ENCODE peak calls at places on chromosomes 13 and 19, in ten cellular contexts. One of them, this sample, is unnamed.

GRCh38 chr19:1017906-1018305 is 3.0 kb downstream of the TMEM259 start:
- DNase-seq in ovary: no peak
- DNase-seq in A549: no peak
- DNase-seq in neural progenitor cell: no peak
- DNase-seq in left lung: no peak
- DNase-seq in psoas muscle: peak; percentile 50
- DNase-seq in ascending aorta: no peak
- DNase-seq in esophagus squamous epithelium: no peak
- DNase-seq in small intestine: no peak
- DNase-seq in fibroblast of lung: no peak
- DNase-seq in this sample: no peak

GRCh38 chr19:16541526-16542044 is 652 bp downstream of the CHERP start:
- DNase-seq in ovary: no peak
- DNase-seq in A549: no peak
- DNase-seq in neural progenitor cell: peak; percentile 51
- DNase-seq in left lung: no peak
- DNase-seq in psoas muscle: peak; percentile 26
- DNase-seq in ascending aorta: no peak
- DNase-seq in esophagus squamous epithelium: no peak
- DNase-seq in small intestine: no peak
- DNase-seq in fibroblast of lung: no peak
- DNase-seq in this sample: no peak

GRCh38 chr19:5293607-5294089 is 47.0 kb downstream of the PTPRS start:
- DNase-seq in ovary: peak; percentile 56
- DNase-seq in A549: no peak
- DNase-seq in neural progenitor cell: peak; percentile 88
- DNase-seq in left lung: no peak
- DNase-seq in psoas muscle: peak; percentile 66
- DNase-seq in ascending aorta: no peak
- DNase-seq in esophagus squamous epithelium: no peak
- DNase-seq in small intestine: no peak
- DNase-seq in fibroblast of lung: no peak
- DNase-seq in this sample: no peak

GRCh38 chr19:12521996-12522395 is 29.3 kb downstream of the ZNF564 start:
- DNase-seq in ovary: no peak
- DNase-seq in A549: peak; percentile 18
- DNase-seq in neural progenitor cell: no peak
- DNase-seq in left lung: no peak
- DNase-seq in psoas muscle: no peak
- DNase-seq in ascending aorta: no peak
- DNase-seq in esophagus squamous epithelium: no peak
- DNase-seq in small intestine: no peak
- DNase-seq in fibroblast of lung: no peak
- DNase-seq in this sample: no peak

GRCh38 chr13:29892149-29892548 is 41.7 kb upstream of the UBL3 start:
- DNase-seq in ovary: no peak
- DNase-seq in A549: no peak
- DNase-seq in neural progenitor cell: no peak
- DNase-seq in left lung: no peak
- DNase-seq in psoas muscle: no peak
- DNase-seq in ascending aorta: no peak
- DNase-seq in esophagus squamous epithelium: no peak
- DNase-seq in small intestine: no peak
- DNase-seq in fibroblast of lung: no peak
- DNase-seq in this sample: no peak

GRCh38 chr19:15631817-15632216 is 8.9 kb upstream of the CYP4F3 start:
- DNase-seq in ovary: no peak
- DNase-seq in A549: no peak
- DNase-seq in neural progenitor cell: peak; percentile 6
- DNase-seq in left lung: no peak
- DNase-seq in psoas muscle: no peak
- DNase-seq in ascending aorta: no peak
- DNase-seq in esophagus squamous epithelium: no peak
- DNase-seq in small intestine: peak; percentile 36
- DNase-seq in fibroblast of lung: no peak
- DNase-seq in this sample: no peak

GRCh38 chr19:2255112-2255845 is 938 bp downstream of the JSRP1 start:
- DNase-seq in ovary: no peak
- DNase-seq in A549: no peak
- DNase-seq in neural progenitor cell: no peak
- DNase-seq in left lung: no peak
- DNase-seq in psoas muscle: peak; percentile 82
- DNase-seq in ascending aorta: no peak
- DNase-seq in esophagus squamous epithelium: no peak
- DNase-seq in small intestine: no peak
- DNase-seq in fibroblast of lung: no peak
- DNase-seq in this sample: no peak

GRCh38 chr13:21453352-21454089 is 5.6 kb downstream of the ZDHHC20 start:
- DNase-seq in ovary: no peak
- DNase-seq in A549: no peak
- DNase-seq in neural progenitor cell: no peak
- DNase-seq in left lung: no peak
- DNase-seq in psoas muscle: no peak
- DNase-seq in ascending aorta: no peak
- DNase-seq in esophagus squamous epithelium: no peak
- DNase-seq in small intestine: no peak
- DNase-seq in fibroblast of lung: peak; percentile 77
- DNase-seq in this sample: no peak

GRCh38 chr13:73870970-73871935 is 263.0 kb downstream of the KLF12 start:
- DNase-seq in ovary: peak; percentile 43
- DNase-seq in A549: no peak
- DNase-seq in neural progenitor cell: no peak
- DNase-seq in left lung: no peak
- DNase-seq in psoas muscle: no peak
- DNase-seq in ascending aorta: no peak
- DNase-seq in esophagus squamous epithelium: no peak
- DNase-seq in small intestine: no peak
- DNase-seq in fibroblast of lung: peak; percentile 83
- DNase-seq in this sample: no peak

GRCh38 chr19:14165986-14166385 is 29.6 kb upstream of the ASF1B start:
- DNase-seq in ovary: no peak
- DNase-seq in A549: no peak
- DNase-seq in neural progenitor cell: no peak
- DNase-seq in left lung: no peak
- DNase-seq in psoas muscle: no peak
- DNase-seq in ascending aorta: no peak
- DNase-seq in esophagus squamous epithelium: no peak
- DNase-seq in small intestine: no peak
- DNase-seq in fibroblast of lung: no peak
- DNase-seq in this sample: no peak

GRCh38 chr19:55304279-55304978 is 20.6 kb downstream of the BRSK1 start:
- DNase-seq in ovary: peak; percentile 45
- DNase-seq in A549: peak; percentile 85
- DNase-seq in neural progenitor cell: peak; percentile 83
- DNase-seq in left lung: no peak
- DNase-seq in psoas muscle: peak; percentile 76
- DNase-seq in ascending aorta: no peak
- DNase-seq in esophagus squamous epithelium: no peak
- DNase-seq in small intestine: peak; percentile 62
- DNase-seq in fibroblast of lung: peak; percentile 24
- DNase-seq in this sample: no peak

GRCh38 chr19:28883241-28883693 is 329.7 kb downstream of the UQCRFS1 start:
- DNase-seq in ovary: no peak
- DNase-seq in A549: no peak
- DNase-seq in neural progenitor cell: peak; percentile 41
- DNase-seq in left lung: peak; percentile 53
- DNase-seq in psoas muscle: no peak
- DNase-seq in ascending aorta: no peak
- DNase-seq in esophagus squamous epithelium: no peak
- DNase-seq in small intestine: no peak
- DNase-seq in fibroblast of lung: peak; percentile 27
- DNase-seq in this sample: no peak

GRCh38 chr19:30696514-30696913 is 324.3 kb downstream of the ZNF536 start:
- DNase-seq in ovary: no peak
- DNase-seq in A549: peak; percentile 78
- DNase-seq in neural progenitor cell: peak; percentile 75
- DNase-seq in left lung: no peak
- DNase-seq in psoas muscle: no peak
- DNase-seq in ascending aorta: no peak
- DNase-seq in esophagus squamous epithelium: no peak
- DNase-seq in small intestine: peak; percentile 28
- DNase-seq in fibroblast of lung: peak; percentile 39
- DNase-seq in this sample: no peak

GRCh38 chr13:48504606-48505369 is 28.1 kb downstream of the RCBTB2 start:
- DNase-seq in ovary: no peak
- DNase-seq in A549: no peak
- DNase-seq in neural progenitor cell: no peak
- DNase-seq in left lung: no peak
- DNase-seq in psoas muscle: no peak
- DNase-seq in ascending aorta: no peak
- DNase-seq in esophagus squamous epithelium: no peak
- DNase-seq in small intestine: no peak
- DNase-seq in fibroblast of lung: no peak
- DNase-seq in this sample: no peak

GRCh38 chr13:51252954-51253531 is 30.8 kb downstream of the FAM124A start:
- DNase-seq in ovary: no peak
- DNase-seq in A549: no peak
- DNase-seq in neural progenitor cell: no peak
- DNase-seq in left lung: no peak
- DNase-seq in psoas muscle: no peak
- DNase-seq in ascending aorta: no peak
- DNase-seq in esophagus squamous epithelium: no peak
- DNase-seq in small intestine: no peak
- DNase-seq in fibroblast of lung: no peak
- DNase-seq in this sample: no peak

GRCh38 chr19:2224754-2225349 is 11.3 kb downstream of the PLEKHJ1 start:
- DNase-seq in ovary: no peak
- DNase-seq in A549: no peak
- DNase-seq in neural progenitor cell: no peak
- DNase-seq in left lung: no peak
- DNase-seq in psoas muscle: no peak
- DNase-seq in ascending aorta: no peak
- DNase-seq in esophagus squamous epithelium: no peak
- DNase-seq in small intestine: no peak
- DNase-seq in fibroblast of lung: no peak
- DNase-seq in this sample: no peak

GRCh38 chr19:29487432-29487831 is 38.4 kb upstream of the VSTM2B start:
- DNase-seq in ovary: no peak
- DNase-seq in A549: no peak
- DNase-seq in neural progenitor cell: no peak
- DNase-seq in left lung: no peak
- DNase-seq in psoas muscle: no peak
- DNase-seq in ascending aorta: peak; percentile 34
- DNase-seq in esophagus squamous epithelium: no peak
- DNase-seq in small intestine: no peak
- DNase-seq in fibroblast of lung: no peak
- DNase-seq in this sample: no peak

DNA sequence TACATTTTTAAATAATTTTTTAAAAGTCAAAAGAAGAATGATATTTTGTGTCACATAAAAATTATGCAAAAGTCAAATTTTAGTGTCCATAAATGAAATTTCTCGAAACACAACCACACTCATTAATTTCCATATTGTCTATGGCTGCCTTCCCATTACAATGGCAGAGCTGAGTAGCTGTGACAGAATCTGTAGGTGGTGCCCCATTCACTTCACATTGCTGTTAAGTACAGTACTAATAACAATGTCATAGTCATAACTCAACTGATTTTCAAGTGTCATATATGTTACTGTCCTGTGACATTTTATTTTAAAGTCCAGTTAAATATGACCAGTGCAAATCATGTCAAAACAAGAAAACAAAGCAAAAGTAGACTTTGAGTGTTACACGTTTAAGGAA is 114.3 kb downstream of the SPRY2 start:
- DNase-seq in ovary: no peak
- DNase-seq in A549: no peak
- DNase-seq in neural progenitor cell: no peak
- DNase-seq in left lung: no peak
- DNase-seq in psoas muscle: no peak
- DNase-seq in ascending aorta: no peak
- DNase-seq in esophagus squamous epithelium: no peak
- DNase-seq in small intestine: no peak
- DNase-seq in fibroblast of lung: no peak
- DNase-seq in this sample: no peak
- H3K9me3 ChIP-seq in ovary: no peaks in the 10 kb centered on the region
- H3K9me3 ChIP-seq in A549: no peaks in the 10 kb centered on the region
- H3K9me3 ChIP-seq in neural progenitor cell: no peaks in the 10 kb centered on the region
- H3K9me3 ChIP-seq in left lung: no peaks in the 10 kb centered on the region
- H3K9me3 ChIP-seq in psoas muscle: no peaks in the 10 kb centered on the region
- H3K9me3 ChIP-seq in ascending aorta: no peaks in the 10 kb centered on the region
- H3K9me3 ChIP-seq in esophagus squamous epithelium: no peaks in the 10 kb centered on the region
- H3K9me3 ChIP-seq in small intestine: no peaks in the 10 kb centered on the region
- H3K9me3 ChIP-seq in fibroblast of lung: no peaks in the 10 kb centered on the region
- H3K9me3 ChIP-seq in this sample: no peaks in the 10 kb centered on the region

GRCh38 chr19:53136432-53136831 is 3.7 kb upstream of the ZNF415 start:
- DNase-seq in ovary: no peak
- DNase-seq in A549: no peak
- DNase-seq in neural progenitor cell: no peak
- DNase-seq in left lung: no peak
- DNase-seq in psoas muscle: no peak
- DNase-seq in ascending aorta: no peak
- DNase-seq in esophagus squamous epithelium: no peak
- DNase-seq in small intestine: no peak
- DNase-seq in fibroblast of lung: no peak
- DNase-seq in this sample: no peak

DNA sequence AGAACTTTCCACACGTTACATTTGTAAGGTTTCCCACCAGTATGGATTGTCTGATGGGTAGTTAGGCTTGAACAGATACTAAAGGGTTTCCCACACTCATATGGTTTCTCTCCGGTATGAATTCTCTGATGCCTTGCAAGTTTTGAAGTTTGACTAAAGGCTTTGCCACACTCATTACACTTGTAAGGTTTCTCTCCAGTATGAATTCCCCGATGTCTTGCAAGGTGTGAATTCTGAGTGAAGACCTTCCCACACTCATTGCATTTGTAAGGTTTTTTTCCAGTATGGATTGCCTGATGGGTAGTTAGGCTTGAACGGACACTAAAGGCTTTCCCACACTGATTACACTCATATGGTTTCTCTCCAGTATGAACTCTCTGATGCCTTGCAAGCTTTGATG is 7.6 kb upstream of the ZNF415 start:
- DNase-seq in ovary: no peak
- DNase-seq in A549: no peak
- DNase-seq in neural progenitor cell: no peak
- DNase-seq in left lung: no peak
- DNase-seq in psoas muscle: no peak
- DNase-seq in ascending aorta: no peak
- DNase-seq in esophagus squamous epithelium: no peak
- DNase-seq in small intestine: no peak
- DNase-seq in fibroblast of lung: no peak
- DNase-seq in this sample: no peak
- H3K9me3 ChIP-seq in ovary: peaks cover 36% of the 10 kb centered on the region
- H3K9me3 ChIP-seq in A549: peaks cover 75% of the 10 kb centered on the region
- H3K9me3 ChIP-seq in neural progenitor cell: peaks cover 31% of the 10 kb centered on the region
- H3K9me3 ChIP-seq in left lung: no peaks in the 10 kb centered on the region
- H3K9me3 ChIP-seq in psoas muscle: peaks cover 69% of the 10 kb centered on the region
- H3K9me3 ChIP-seq in ascending aorta: peaks cover 77% of the 10 kb centered on the region
- H3K9me3 ChIP-seq in esophagus squamous epithelium: peaks cover 64% of the 10 kb centered on the region
- H3K9me3 ChIP-seq in small intestine: peaks cover 7% of the 10 kb centered on the region
- H3K9me3 ChIP-seq in fibroblast of lung: no peaks in the 10 kb centered on the region
- H3K9me3 ChIP-seq in this sample: peaks cover 34% of the 10 kb centered on the region

GRCh38 chr19:52155596-52156359 is 15.6 kb downstream of the ZNF836 start:
- DNase-seq in ovary: no peak
- DNase-seq in A549: no peak
- DNase-seq in neural progenitor cell: no peak
- DNase-seq in left lung: no peak
- DNase-seq in psoas muscle: no peak
- DNase-seq in ascending aorta: no peak
- DNase-seq in esophagus squamous epithelium: no peak
- DNase-seq in small intestine: no peak
- DNase-seq in fibroblast of lung: no peak
- DNase-seq in this sample: no peak
- H3K9me3 ChIP-seq in ovary: peaks cover 24% of the 10 kb centered on the region
- H3K9me3 ChIP-seq in A549: peaks cover 95% of the 10 kb centered on the region
- H3K9me3 ChIP-seq in neural progenitor cell: peaks cover 31% of the 10 kb centered on the region
- H3K9me3 ChIP-seq in left lung: peaks cover 13% of the 10 kb centered on the region
- H3K9me3 ChIP-seq in psoas muscle: peaks cover 62% of the 10 kb centered on the region
- H3K9me3 ChIP-seq in ascending aorta: peaks cover 36% of the 10 kb centered on the region
- H3K9me3 ChIP-seq in esophagus squamous epithelium: peaks cover 69% of the 10 kb centered on the region
- H3K9me3 ChIP-seq in small intestine: peaks cover 6% of the 10 kb centered on the region
- H3K9me3 ChIP-seq in fibroblast of lung: peaks cover 5% of the 10 kb centered on the region
- H3K9me3 ChIP-seq in this sample: peaks cover 58% of the 10 kb centered on the region

GRCh38 chr19:36891768-36892357 is 24.2 kb downstream of the ZNF829 start:
- DNase-seq in ovary: no peak
- DNase-seq in A549: no peak
- DNase-seq in neural progenitor cell: no peak
- DNase-seq in left lung: no peak
- DNase-seq in psoas muscle: no peak
- DNase-seq in ascending aorta: no peak
- DNase-seq in esophagus squamous epithelium: no peak
- DNase-seq in small intestine: no peak
- DNase-seq in fibroblast of lung: no peak
- DNase-seq in this sample: no peak
- H3K9me3 ChIP-seq in ovary: peaks cover 68% of the 10 kb centered on the region
- H3K9me3 ChIP-seq in A549: peaks cover 92% of the 10 kb centered on the region
- H3K9me3 ChIP-seq in neural progenitor cell: peaks cover 70% of the 10 kb centered on the region
- H3K9me3 ChIP-seq in left lung: peaks cover 20% of the 10 kb centered on the region
- H3K9me3 ChIP-seq in psoas muscle: peaks cover 97% of the 10 kb centered on the region
- H3K9me3 ChIP-seq in ascending aorta: peaks cover 97% of the 10 kb centered on the region
- H3K9me3 ChIP-seq in esophagus squamous epithelium: peaks cover 100% of the 10 kb centered on the region
- H3K9me3 ChIP-seq in small intestine: peaks cover 9% of the 10 kb centered on the region
- H3K9me3 ChIP-seq in fibroblast of lung: peaks cover 7% of the 10 kb centered on the region
- H3K9me3 ChIP-seq in this sample: peaks cover 65% of the 10 kb centered on the region

This sample was measured in T-helper 17 cell.